ENCODE peak calls at places on chromosomes 2 and 18, in four cellular contexts. E is thyroid gland, K is cardiac fibroblast, N is A549. Q is an unnamed sample.

GRCh38 chr2:142398212-142398611 is 267.4 kb upstream of the LRP1B start:
- DNase-seq in E (no peak), K (no peak), N (no peak), Q (no peak)

GRCh38 chr2:46538393-46538792 is 59.0 kb downstream of the TMEM247 start:
- DNase-seq in E (no peak), K (peak), N (no peak), Q (peak)

GRCh38 chr2:138356178-138356577 is 145.4 kb upstream of the SPOPL start:
- DNase-seq in E (no peak), K (peak), N (no peak), Q (peak)

GRCh38 chr2:55810621-55811020 is 113.0 kb downstream of the EFEMP1 start:
- DNase-seq in E (no peak), K (peak), N (no peak), Q (no peak)

GRCh38 chr2:101883860-101884259 is 107.9 kb upstream of the IL1R2 start:
- DNase-seq in E (no peak), K (peak), N (peak), Q (peak)

GRCh38 chr2:111634050-111634784 is 249.8 kb downstream of the ANAPC1 start:
- DNase-seq in E (no peak), K (peak), N (no peak), Q (no peak)

GRCh38 chr2:173881466-173881865 is 83.7 kb downstream of the SP3 start:
- DNase-seq in E (peak), K (peak), N (no peak), Q (peak)

GRCh38 chr2:221283896-221284295 is 288.2 kb downstream of the EPHA4 start:
- DNase-seq in E (no peak), K (peak), N (no peak), Q (no peak)

GRCh38 chr2:217710218-217710565 is 292.6 kb downstream of the TNS1 start:
- DNase-seq in E (no peak), K (no peak), N (no peak), Q (no peak)

GRCh38 chr2:186569906-186570305 is 19.9 kb upstream of the ITGAV start:
- DNase-seq in E (peak), K (no peak), N (no peak), Q (no peak)

GRCh38 chr2:162989507-162989906 is 150.9 kb upstream of the KCNH7 start:
- DNase-seq in E (no peak), K (no peak), N (no peak), Q (no peak)

GRCh38 chr2:209519271-209519670 is 95.4 kb downstream of the MAP2 start:
- DNase-seq in E (no peak), K (no peak), N (no peak), Q (no peak)

GRCh38 chr18:59022167-59022945 is 117.3 kb upstream of the SEC11C start:
- DNase-seq in E (peak), K (peak), N (no peak), Q (no peak)

GRCh38 chr2:126802774-126803421 is 95.8 kb upstream of the TEX51 start:
- DNase-seq in E (no peak), K (no peak), N (no peak), Q (no peak)

GRCh38 chr18:58847383-58848071 is 17.1 kb upstream of the ZNF532 start:
- DNase-seq in E (no peak), K (no peak), N (no peak), Q (no peak)

GRCh38 chr2:48450936-48451602 is 78.9 kb upstream of the STON1 start:
- DNase-seq in E (no peak), K (no peak), N (no peak), Q (no peak)

GRCh38 chr2:177335917-177336450 is 56.6 kb upstream of the AGPS start:
- DNase-seq in E (no peak), K (no peak), N (no peak), Q (no peak)

GRCh38 chr2:135913726-135914365 is 37.6 kb upstream of the MCM6 start:
- DNase-seq in E (peak), K (peak), N (peak), Q (no peak)

GRCh38 chr2:61549546-61549945 is 11.4 kb upstream of the XPO1 start:
- DNase-seq in E (no peak), K (no peak), N (no peak), Q (no peak)

GRCh38 chr18:63850010-63850409 is 37.5 kb upstream of the SERPINB2 start:
- DNase-seq in E (no peak), K (peak), N (peak), Q (peak)

GRCh38 chr2:239725551-239725890 is 299.6 kb downstream of the NDUFA10 start:
- DNase-seq in E (no peak), K (no peak), N (no peak), Q (no peak)

GRCh38 chr2:212548459-212548815 is 9.8 kb upstream of the ERBB4 start:
- DNase-seq in E (peak), K (peak), N (no peak), Q (no peak)

GRCh38 chr2:55718165-55719008 is 24.7 kb upstream of the PNPT1 start:
- DNase-seq in E (peak), K (peak), N (peak), Q (peak)

GRCh38 chr2:159009940-159010339 is 41.5 kb downstream of the TANC1 start:
- DNase-seq in E (no peak), K (no peak), N (no peak), Q (no peak)

DNA sequence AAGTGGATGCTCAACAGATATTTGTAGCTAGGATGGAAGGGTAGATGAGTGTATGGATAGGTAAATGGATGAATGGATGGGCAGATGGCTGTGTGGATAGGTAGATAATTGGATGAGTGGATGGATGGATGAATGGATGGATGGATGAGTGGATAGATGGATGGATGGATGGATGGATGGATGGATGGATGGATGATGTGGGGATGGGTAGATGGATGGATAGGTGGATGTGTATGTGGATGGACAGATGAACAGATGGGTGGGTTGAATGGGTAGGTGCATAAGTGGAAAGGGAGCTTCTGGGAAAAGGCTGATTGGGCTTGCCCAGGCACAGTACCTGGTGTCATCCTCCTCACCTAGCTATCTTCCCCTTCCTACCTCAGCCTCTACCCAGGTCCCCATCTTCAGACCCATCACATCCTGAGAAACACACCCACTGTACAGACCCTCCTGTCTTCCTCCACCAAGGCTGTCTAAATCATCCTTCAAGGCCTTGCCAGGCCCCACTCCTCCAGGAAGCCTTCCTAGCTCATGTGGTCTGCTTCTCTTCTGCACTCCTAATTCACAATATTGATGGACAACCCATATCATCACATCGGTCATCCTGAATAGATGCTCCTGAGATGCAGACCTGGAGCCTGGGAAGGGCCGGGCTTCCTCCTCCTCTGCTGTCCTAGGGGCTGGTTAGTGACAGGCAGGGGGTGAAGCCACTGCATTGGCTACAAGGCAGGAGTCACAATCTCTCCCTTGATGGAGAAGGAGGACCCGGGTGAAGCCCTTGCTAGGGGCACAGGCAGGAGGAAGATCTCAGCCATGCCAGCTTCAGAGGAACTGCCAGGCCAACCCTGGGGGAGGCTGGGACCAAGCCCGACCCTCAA is 49.4 kb downstream of the SMAD7 start:
- DNase-seq in E (no peak), K (no peak), N (no peak), Q (no peak)
- H3K4me3 ChIP-seq in E (no peak), K (no peak), N (no peak), Q (no peak)

DNA sequence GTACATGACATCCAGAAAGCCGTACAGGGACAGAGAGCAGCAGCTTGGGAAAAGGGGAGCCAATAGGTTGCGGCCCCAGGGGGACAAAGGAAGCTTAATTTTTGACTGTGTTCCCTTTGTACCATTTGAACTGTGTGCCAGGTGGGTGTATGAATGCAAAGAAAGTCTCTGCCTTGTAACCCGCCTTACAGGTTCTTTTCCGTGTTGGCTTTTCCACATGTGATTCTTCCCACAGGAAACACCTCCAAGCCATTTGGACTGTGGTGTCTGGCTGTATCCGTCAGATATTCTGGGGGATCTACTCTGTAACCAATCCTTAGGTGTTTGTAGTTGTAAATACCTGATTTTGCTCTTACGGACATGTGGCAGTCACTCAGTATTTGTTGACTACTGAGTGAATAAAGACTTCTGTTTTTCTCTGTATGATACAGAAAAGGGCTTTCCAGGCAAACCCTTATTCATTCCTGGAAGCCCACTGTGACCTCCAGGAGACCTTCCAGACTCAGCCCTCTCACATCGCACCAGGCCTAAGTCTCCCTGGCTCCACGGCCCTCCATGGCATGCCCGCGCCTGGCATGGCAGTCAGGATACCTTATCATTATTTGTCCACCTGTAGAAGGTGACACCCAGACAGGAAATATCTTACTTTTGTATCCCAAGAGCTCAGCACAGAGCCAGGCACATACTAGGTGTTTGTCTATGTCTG is 1.2 kb downstream of the LRRFIP1 start:
- DNase-seq in E (no peak), K (no peak), N (no peak), Q (no peak)
- H3K4me3 ChIP-seq in E (no peak), K (peak), N (peak), Q (peak)

GRCh38 chr2:70029814-70030409 is 57.4 kb upstream of the PCBP1 start:
- DNase-seq in E (peak), K (peak), N (no peak), Q (peak)
- H3K4me3 ChIP-seq in E (no peak), K (no peak), N (no peak), Q (no peak)

GRCh38 chr18:40109251-40110049 is 1845.6 kb upstream of the PIK3C3 start:
- DNase-seq in E (no peak), K (no peak), N (no peak), Q (no peak)
- H3K4me3 ChIP-seq in E (no peak), K (no peak), N (no peak), Q (no peak)

GRCh38 chr18:47246027-47246971 is 5.2 kb downstream of the SKOR2 start:
- DNase-seq in E (no peak), K (no peak), N (no peak), Q (no peak)

GRCh38 chr18:47247833-47248609 is 3.4 kb downstream of the SKOR2 start:
- DNase-seq in E (no peak), K (no peak), N (no peak), Q (no peak)

GRCh38 chr18:47249602-47250001 is 1.9 kb downstream of the SKOR2 start:
- DNase-seq in E (no peak), K (no peak), N (no peak), Q (no peak)

GRCh38 chr18:47248610-47249343 is 2.7 kb downstream of the SKOR2 start:
- DNase-seq in E (no peak), K (no peak), N (no peak), Q (no peak)

DNA sequence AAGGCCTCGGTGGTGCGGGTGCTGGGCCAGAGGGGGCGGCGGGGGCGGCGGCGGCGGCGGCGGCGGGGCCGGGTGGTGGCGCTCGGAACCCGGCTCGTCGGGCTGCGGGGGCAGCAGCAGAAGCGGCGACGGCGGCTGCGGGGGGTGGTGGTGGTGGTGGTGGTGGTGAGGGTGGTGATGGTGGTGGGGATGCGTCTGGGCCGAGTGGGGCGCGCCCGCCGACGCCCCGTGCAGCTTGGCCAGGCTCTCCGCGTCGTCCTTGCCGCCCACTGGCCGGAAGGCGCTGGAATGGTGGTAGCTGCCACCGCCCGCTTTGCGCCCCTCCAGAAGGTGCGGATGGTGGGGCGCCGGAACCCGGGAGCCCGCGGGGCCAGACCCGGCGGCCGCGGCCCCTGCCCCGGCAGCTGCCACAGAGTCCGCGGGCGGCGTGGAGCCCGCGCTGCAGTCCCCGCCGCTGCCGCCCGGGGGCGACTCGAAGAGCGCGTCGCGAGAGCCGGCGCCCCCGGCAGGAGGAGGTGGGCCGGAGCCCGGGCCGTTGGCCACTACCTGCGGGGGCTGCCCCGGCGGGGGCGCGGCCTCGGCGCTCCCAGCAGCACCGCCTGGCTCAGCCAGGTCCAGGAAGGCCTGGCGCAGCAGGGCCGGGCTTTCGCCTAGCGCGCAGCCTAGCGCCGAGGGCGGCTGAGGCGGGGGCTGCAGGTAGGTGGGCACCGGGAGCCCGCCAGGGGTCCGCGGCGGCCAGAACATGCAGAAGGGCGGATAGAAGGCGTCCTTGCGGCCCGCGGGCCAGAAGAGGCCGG is 4.2 kb downstream of the SKOR2 start:
- DNase-seq in E (no peak), K (no peak), N (no peak), Q (no peak)
- H3K4me3 ChIP-seq in E (no peak), K (no peak), N (no peak), Q (no peak)

DNA sequence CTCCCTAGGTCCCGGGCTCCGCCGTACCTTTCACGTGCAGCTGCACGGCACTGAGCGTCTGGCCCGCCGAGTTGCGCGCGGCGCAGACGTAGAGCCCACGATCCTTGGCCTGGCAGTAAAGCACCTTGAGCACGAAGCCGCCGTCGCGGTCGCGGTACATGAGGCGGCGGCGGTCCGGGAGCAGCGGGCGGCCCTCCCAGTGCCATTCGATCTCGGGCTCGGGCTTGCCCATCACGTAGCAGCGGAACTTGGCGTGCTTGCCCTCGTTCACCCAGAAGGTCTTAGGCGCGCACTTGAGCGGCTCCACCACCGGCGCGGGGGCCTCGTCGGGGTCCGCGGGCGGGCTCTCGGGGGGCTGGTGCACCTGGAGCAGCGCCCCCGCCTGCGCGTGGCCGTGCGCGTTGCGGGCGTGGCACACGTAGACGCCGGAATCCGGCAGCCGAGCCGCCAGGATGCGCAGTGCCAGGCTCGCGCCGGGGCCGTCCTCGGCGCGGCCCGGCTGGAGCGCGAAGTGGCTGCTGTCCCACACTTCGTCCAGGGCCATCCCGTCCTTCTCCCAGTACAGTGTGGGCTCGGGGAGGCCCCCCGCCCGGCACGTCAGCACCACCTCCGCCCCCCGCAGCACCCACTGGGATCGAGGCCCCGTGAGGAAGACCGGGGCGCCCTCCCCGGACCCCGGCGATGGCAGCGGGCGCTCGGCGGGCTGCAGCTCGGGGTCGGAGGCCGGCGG is 980 bp downstream of the OBSL1 start:
- DNase-seq in E (peak), K (peak), N (peak), Q (no peak)
- H3K4me3 ChIP-seq in E (peak), K (peak), N (peak), Q (peak)